ENCODE peak calls at places on chromosomes 12 and 14, in eight cellular contexts. U, C, X, Q, K, J, S and D are unnamed samples.

GRCh38 chr12:92871121-92871520 is 58.0 kb downstream of the EEA1 start:
- DNase-seq in U (no peak), C (no peak), X (no peak), Q (no peak), K (no peak), J (no peak), S (no peak), D (no peak)

GRCh38 chr12:64610092-64610659 is at the start of gene RASSF3:
- DNase-seq in U (peak), C (peak), X (peak), Q (peak), K (peak), J (peak), S (peak), D (peak)

GRCh38 chr14:103552011-103552797 is 10.3 kb downstream of the BAG5 start:
- DNase-seq in U (no peak), C (peak), X (no peak), Q (no peak), K (no peak), J (no peak), S (peak), D (no peak)

GRCh38 chr12:5264006-5264405 is 167.9 kb upstream of the NTF3 start:
- DNase-seq in U (no peak), C (no peak), X (no peak), Q (no peak), K (no peak), J (no peak), S (no peak), D (no peak)

GRCh38 chr14:102125546-102125945 is 14.2 kb upstream of the WDR20 start:
- DNase-seq in U (no peak), C (no peak), X (no peak), Q (no peak), K (no peak), J (no peak), S (no peak), D (no peak)

GRCh38 chr12:124347805-124348658 is 53.1 kb downstream of the RFLNA start:
- DNase-seq in U (no peak), C (no peak), X (peak), Q (no peak), K (peak), J (peak), S (no peak), D (no peak)

GRCh38 chr14:30709201-30709600 is 87.1 kb downstream of the SCFD1 start:
- DNase-seq in U (no peak), C (no peak), X (no peak), Q (no peak), K (no peak), J (no peak), S (no peak), D (no peak)

GRCh38 chr12:89417246-89417977 is 65.1 kb upstream of the DUSP6 start:
- DNase-seq in U (no peak), C (no peak), X (no peak), Q (no peak), K (no peak), J (no peak), S (no peak), D (no peak)

GRCh38 chr14:90614696-90615260 is 201.5 kb downstream of the TTC7B start:
- DNase-seq in U (no peak), C (no peak), X (no peak), Q (no peak), K (no peak), J (no peak), S (no peak), D (no peak)

GRCh38 chr12:54251667-54252284 is 28.1 kb downstream of the CBX5 start:
- DNase-seq in U (no peak), C (no peak), X (peak), Q (no peak), K (no peak), J (peak), S (no peak), D (no peak)

GRCh38 chr14:45290547-45290946 is 37.5 kb upstream of the MIS18BP1 start:
- DNase-seq in U (no peak), C (no peak), X (no peak), Q (no peak), K (no peak), J (no peak), S (no peak), D (no peak)

GRCh38 chr14:45287609-45288008 is 34.6 kb upstream of the MIS18BP1 start:
- DNase-seq in U (no peak), C (no peak), X (no peak), Q (no peak), K (no peak), J (no peak), S (no peak), D (no peak)

DNA sequence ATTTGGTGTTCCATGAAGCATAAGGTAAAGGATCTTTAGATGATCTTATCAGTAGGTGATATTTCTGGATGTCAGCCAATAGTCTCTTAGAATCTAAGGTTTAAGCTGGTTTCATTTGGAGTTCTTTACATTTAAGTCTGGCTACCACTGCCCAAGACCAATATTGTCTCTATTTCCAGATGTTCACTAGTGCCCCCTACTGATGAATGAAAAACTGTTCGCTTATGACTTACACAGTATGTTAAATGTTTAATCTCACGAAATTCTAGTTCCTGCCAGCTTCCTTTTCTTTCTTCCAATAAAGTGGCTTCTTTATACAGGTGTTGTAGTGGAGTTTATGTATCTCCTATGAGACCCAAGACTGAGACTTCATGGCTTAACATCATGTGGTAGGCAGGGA is 31.8 kb upstream of the MIS18BP1 start:
- DNase-seq in U (no peak), C (no peak), X (no peak), Q (no peak), K (no peak), J (no peak), S (no peak), D (no peak)
- TF ChIP-seq EP300 in U (no peak), C (no peak), X (no peak), Q (no peak), K (no peak), J (no peak), S (no peak), D (no peak)

GRCh38 chr12:8823565-8824300 is 1.3 kb downstream of the A2ML1 start:
- DNase-seq in U (no peak), C (no peak), X (peak), Q (peak), K (peak), J (peak), S (no peak), D (no peak)
- H3K27ac ChIP-seq in U (no peak), C (no peak), X (no peak), Q (no peak), K (no peak), J (no peak), S (no peak), D (no peak)

GRCh38 chr12:76450690-76451089 is 102.5 kb upstream of the BBS10 start:
- DNase-seq in U (no peak), C (no peak), X (no peak), Q (no peak), K (no peak), J (peak), S (no peak), D (no peak)
- TF ChIP-seq EP300 in U (no peak), C (no peak), X (no peak), Q (no peak), K (no peak), J (no peak), S (no peak), D (no peak)

GRCh38 chr14:77376771-77377501 is at the start of the genes SAMD15 and TMED8:
- DNase-seq in U (peak), C (peak), X (peak), Q (peak), K (peak), J (peak), S (peak), D (peak)

GRCh38 chr14:77377502-77377844 is 294 bp downstream of the SAMD15 start:
- DNase-seq in U (no peak), C (no peak), X (no peak), Q (no peak), K (no peak), J (no peak), S (no peak), D (no peak)

GRCh38 chr14:77376380-77376770 is 519 bp downstream of the TMED8 start:
- DNase-seq in U (peak), C (no peak), X (peak), Q (no peak), K (peak), J (peak), S (peak), D (peak)

GRCh38 chr14:77375973-77376372 is 921 bp downstream of the TMED8 start:
- DNase-seq in U (no peak), C (no peak), X (no peak), Q (no peak), K (no peak), J (no peak), S (no peak), D (no peak)

GRCh38 chr14:77375164-77375950 is 1.5 kb downstream of the TMED8 start:
- DNase-seq in U (no peak), C (no peak), X (no peak), Q (no peak), K (no peak), J (no peak), S (no peak), D (no peak)
- H3K27ac ChIP-seq in U (no peak), C (no peak), X (no peak), Q (no peak), K (no peak), J (peak), S (no peak), D (no peak)

GRCh38 chr12:95909871-95910270 is 32.5 kb downstream of the CCDC38 start:
- DNase-seq in U (no peak), C (no peak), X (no peak), Q (no peak), K (no peak), J (no peak), S (no peak), D (no peak)

GRCh38 chr12:95908573-95908972 is 33.8 kb downstream of the CCDC38 start:
- DNase-seq in U (no peak), C (no peak), X (no peak), Q (no peak), K (no peak), J (no peak), S (no peak), D (no peak)
- TF ChIP-seq EP300 in U (no peak), C (no peak), X (no peak), Q (no peak), K (no peak), J (no peak), S (no peak), D (no peak)

DNA sequence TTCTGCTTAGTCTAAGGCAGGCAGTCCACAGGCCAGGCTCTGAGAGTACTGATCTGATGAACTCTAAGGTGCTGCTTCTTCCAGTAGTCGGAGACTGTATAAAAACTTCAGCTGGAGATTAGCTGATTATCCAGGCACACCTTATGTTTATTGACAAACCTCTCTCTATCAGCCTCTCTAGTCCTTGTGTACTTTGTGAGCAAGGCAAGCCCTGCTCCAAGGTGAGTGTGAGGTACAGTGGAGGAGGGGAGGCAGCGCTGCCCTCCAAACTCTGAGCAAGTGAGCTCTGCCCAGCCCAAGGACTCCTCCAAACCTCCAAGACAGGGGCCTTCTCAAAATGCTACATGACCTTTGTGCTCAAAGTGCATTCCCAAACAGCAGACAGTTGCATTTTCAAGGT is 95.9 kb upstream of the CDKN3 start:
- DNase-seq in U (peak), C (no peak), X (no peak), Q (no peak), K (no peak), J (no peak), S (no peak), D (no peak)
- H3K27ac ChIP-seq in U (no peak), C (no peak), X (no peak), Q (no peak), K (no peak), J (no peak), S (no peak), D (no peak)

GRCh38 chr12:1706284-1707016 is 15.6 kb downstream of the ADIPOR2 start:
- DNase-seq in U (no peak), C (no peak), X (no peak), Q (no peak), K (no peak), J (no peak), S (no peak), D (no peak)
- TF ChIP-seq EP300 in U (no peak), C (no peak), X (no peak), Q (no peak), K (no peak), J (no peak), S (no peak), D (no peak)

DNA sequence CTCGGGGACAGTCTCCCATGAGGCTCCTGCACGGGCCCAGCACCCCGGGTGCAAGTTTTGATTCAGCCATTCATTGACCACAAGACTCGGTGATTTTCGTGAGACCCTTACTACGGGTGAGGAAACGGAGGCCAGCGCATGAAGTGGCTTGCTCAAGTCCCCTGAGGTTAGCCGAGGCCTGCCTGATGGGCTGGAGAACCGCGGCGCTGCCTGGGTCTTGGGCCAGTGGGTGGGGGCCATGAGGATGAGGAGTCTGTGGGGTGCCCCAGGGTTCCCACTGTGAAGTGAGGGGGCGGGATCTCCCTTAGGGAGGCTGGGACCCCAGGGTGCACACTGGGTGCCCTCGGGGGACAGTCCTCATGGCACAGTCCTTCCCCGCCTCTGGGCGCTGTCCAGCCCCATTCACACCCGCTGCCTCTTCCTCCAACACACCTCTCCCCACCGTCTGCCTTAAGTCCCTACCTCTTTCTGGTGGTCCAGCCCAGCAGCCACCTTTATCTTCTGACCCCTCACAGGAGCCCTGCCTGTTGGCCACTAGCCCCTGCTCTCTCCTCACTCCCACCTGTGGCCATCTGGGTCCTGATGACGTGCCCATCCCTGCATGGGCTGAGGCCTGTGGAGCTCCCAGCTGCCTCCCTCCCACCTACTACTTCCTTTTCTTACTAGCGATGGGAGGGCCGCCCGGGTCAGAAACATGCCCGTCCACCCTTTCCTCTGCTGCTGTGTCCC is 16.3 kb downstream of the BEGAIN start:
- DNase-seq in U (no peak), C (no peak), X (no peak), Q (no peak), K (no peak), J (no peak), S (no peak), D (no peak)
- H3K27ac ChIP-seq in U (no peak), C (no peak), X (no peak), Q (no peak), K (no peak), J (no peak), S (no peak), D (no peak)

GRCh38 chr14:68713782-68714181 is 79.1 kb downstream of the ZFP36L1 start:
- DNase-seq in U (no peak), C (no peak), X (no peak), Q (no peak), K (no peak), J (no peak), S (no peak), D (no peak)
- TF ChIP-seq EP300 in U (no peak), C (no peak), X (no peak), Q (no peak), K (no peak), J (no peak), S (no peak), D (no peak)